ENCODE peak calls at places on chromosomes 11 and 22, in eight cellular contexts. R, J, F, H, U, Y, T and Q are unnamed samples.
A peak's percentile ranks its signal among the peaks of the same experiment; 100 is the strongest.

GRCh38 chr22:33300165-33300564 is 242.0 kb upstream of the SYN3 start:
- DNase-seq in R (no peak), J (no peak), F (no peak), H (no peak), U (no peak), Y (no peak), T (no peak), Q (no peak)

GRCh38 chr11:16070573-16070972 is 285.8 kb downstream of the SOX6 start:
- DNase-seq in R (peak; percentile 11), J (no peak), F (no peak), H (no peak), U (no peak), Y (no peak), T (no peak), Q (peak; percentile 4)

GRCh38 chr22:30159082-30159481 is 78.8 kb downstream of the HORMAD2 start:
- DNase-seq in R (no peak), J (no peak), F (no peak), H (no peak), U (no peak), Y (no peak), T (no peak), Q (no peak)

GRCh38 chr11:86523738-86524602 is 148.4 kb downstream of the ME3 start:
- DNase-seq in R (no peak), J (peak; percentile 84), F (peak; percentile 34), H (peak; percentile 39), U (no peak), Y (no peak), T (no peak), Q (no peak)

GRCh38 chr11:77135069-77135468 is 7.0 kb downstream of the MYO7A start:
- DNase-seq in R (no peak), J (no peak), F (no peak), H (no peak), U (no peak), Y (no peak), T (no peak), Q (no peak)

GRCh38 chr22:23837911-23838685 is 708 bp downstream of the DERL3 start:
- DNase-seq in R (peak; percentile 46), J (no peak), F (no peak), H (no peak), U (no peak), Y (no peak), T (no peak), Q (no peak)

GRCh38 chr11:106961518-106961917 is 56.8 kb downstream of the GUCY1A2 start:
- DNase-seq in R (no peak), J (peak; percentile 94), F (no peak), H (no peak), U (no peak), Y (no peak), T (no peak), Q (no peak)

GRCh38 chr22:42656578-42656977 is 7.4 kb upstream of the CYB5R3 start:
- DNase-seq in R (no peak), J (no peak), F (no peak), H (no peak), U (no peak), Y (no peak), T (no peak), Q (no peak)

GRCh38 chr11:33179431-33179830 is 18.2 kb upstream of the CSTF3 start:
- DNase-seq in R (no peak), J (no peak), F (no peak), H (no peak), U (no peak), Y (no peak), T (no peak), Q (no peak)

GRCh38 chr11:111601979-111602864 is at the start of gene SIK2:
- DNase-seq in R (peak; percentile 99), J (peak; percentile 95), F (peak; percentile 96), H (peak; percentile 94), U (peak; percentile 98), Y (peak; percentile 96), T (peak; percentile 93), Q (peak; percentile 97)

GRCh38 chr11:134412508-134413333 is 679 bp upstream of the B3GAT1 start:
- DNase-seq in R (peak; percentile 85), J (no peak), F (no peak), H (peak; percentile 64), U (no peak), Y (no peak), T (no peak), Q (peak; percentile 57)

GRCh38 chr11:67668191-67668551 is 6.3 kb downstream of the ALDH3B2 start:
- DNase-seq in R (no peak), J (no peak), F (no peak), H (peak; percentile 23), U (no peak), Y (no peak), T (no peak), Q (no peak)

GRCh38 chr11:45411221-45411946 is 125.2 kb upstream of the SYT13 start:
- DNase-seq in R (peak; percentile 38), J (peak; percentile 5), F (no peak), H (no peak), U (no peak), Y (no peak), T (no peak), Q (no peak)

DNA sequence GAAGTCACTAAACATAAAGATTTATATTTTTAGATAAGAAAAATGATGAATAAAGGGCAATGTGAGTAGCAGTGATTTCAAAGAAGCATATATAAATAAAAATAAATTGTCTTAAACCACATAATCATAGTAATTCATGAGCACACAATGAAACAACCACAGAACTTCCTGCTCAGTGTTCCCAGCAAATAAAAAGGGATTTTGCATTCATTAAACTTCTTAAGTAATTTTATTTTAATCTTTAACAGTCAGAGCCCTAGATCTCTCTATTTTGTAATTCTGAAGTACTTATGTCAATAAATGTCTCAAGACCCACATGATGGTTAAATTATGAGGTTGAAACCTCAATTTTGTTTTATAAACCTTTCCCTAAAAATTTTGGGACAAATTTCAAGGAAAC is 14.5 kb upstream of the MMP20 start:
- DNase-seq in R (no peak), J (no peak), F (no peak), H (no peak), U (no peak), Y (no peak), T (no peak), Q (no peak)
- H3K36me3 ChIP-seq in R (no peaks in the 10 kb centered on the region), J (no peaks in the 10 kb centered on the region), F (no peaks in the 10 kb centered on the region), H (no peaks in the 10 kb centered on the region), U (no peaks in the 10 kb centered on the region), Y (no peaks in the 10 kb centered on the region), T (no peaks in the 10 kb centered on the region), Q (no peaks in the 10 kb centered on the region)

DNA sequence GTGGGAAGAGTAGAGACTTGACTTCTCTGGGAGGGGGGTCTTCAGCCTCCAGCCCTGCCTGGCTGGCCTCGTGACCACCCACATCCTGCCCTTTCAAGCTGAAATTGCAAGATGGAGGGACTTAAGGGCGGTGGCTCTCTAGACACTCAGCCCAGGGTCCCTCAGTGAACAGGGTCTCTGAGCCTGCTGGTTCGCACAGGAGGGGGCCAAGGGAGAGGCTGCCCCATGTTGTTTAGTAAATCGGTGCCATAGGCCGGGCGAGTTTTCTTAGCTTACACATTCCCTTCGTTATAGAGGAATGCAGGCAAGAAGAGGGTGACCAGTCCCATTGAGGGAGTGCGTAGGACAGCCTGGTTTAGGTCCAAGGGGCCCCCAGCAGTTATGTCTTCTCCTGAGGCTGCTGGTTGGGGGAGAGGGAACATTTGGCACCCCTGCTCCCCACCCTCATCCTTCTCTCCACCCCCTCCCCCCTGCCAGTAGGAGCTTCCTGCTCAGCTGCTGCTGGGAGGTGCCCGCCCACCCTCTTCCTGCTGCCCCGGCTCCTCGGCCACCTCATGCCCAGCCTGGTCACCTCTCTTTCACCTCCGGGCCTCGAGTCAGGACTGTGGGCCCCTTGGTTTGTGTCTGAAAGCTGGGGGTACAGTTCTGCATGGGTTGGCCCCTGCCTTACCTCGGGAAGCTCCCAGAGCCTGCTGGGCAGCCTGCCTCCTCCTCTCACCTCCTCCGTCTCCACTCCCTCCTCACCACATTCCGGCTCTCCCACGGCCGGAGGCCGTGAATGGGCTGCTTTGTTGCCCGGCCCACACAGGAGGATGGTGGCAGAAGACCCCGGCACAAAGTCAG is 3.9 kb downstream of the FRMD8 start:
- DNase-seq in R (peak; percentile 31), J (no peak), F (no peak), H (no peak), U (peak; percentile 63), Y (no peak), T (no peak), Q (no peak)
- H3K4me3 ChIP-seq in R (no peak overlapping the region), J (no peak overlapping the region), F (no peak overlapping the region), H (no peak overlapping the region), U (no peak overlapping the region), Y (peak overlapping the region; percentile 7), T (no peak overlapping the region), Q (no peak overlapping the region)

DNA sequence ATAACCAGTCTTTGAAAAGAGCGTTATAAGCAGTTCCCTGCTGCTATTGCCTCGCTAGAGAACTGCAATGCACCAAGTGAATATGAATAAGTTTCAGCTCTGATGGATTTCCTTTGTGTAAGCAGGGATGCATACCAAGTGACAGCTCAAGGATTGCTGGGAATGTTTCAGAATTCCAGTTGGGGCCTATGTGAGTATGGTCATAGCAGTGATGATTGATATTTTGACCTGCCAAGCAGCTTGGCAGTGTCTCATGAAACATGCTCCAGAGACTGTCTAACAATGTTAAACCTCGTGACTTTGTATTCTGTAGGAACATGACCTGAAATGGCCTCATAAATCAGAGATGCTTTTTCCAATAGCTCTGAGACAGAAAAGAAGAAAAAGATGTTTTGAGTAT is 312.6 kb downstream of the C11orf87 start:
- DNase-seq in R (no peak), J (no peak), F (no peak), H (no peak), U (no peak), Y (no peak), T (no peak), Q (no peak)
- H3K9me3 ChIP-seq in R (no peaks in the 10 kb centered on the region), J (no peaks in the 10 kb centered on the region), F (no peaks in the 10 kb centered on the region), H (no peaks in the 10 kb centered on the region), U (no peaks in the 10 kb centered on the region), Y (no peaks in the 10 kb centered on the region), T (no peaks in the 10 kb centered on the region), Q (no peaks in the 10 kb centered on the region)

GRCh38 chr11:113481672-113482071 is 6.5 kb upstream of the DRD2 start:
- DNase-seq in R (no peak), J (no peak), F (no peak), H (no peak), U (no peak), Y (no peak), T (no peak), Q (no peak)
- H3K36me3 ChIP-seq in R (no peaks in the 10 kb centered on the region), J (no peaks in the 10 kb centered on the region), F (no peaks in the 10 kb centered on the region), H (no peaks in the 10 kb centered on the region), U (no peaks in the 10 kb centered on the region), Y (no peaks in the 10 kb centered on the region), T (no peaks in the 10 kb centered on the region), Q (no peaks in the 10 kb centered on the region)

DNA sequence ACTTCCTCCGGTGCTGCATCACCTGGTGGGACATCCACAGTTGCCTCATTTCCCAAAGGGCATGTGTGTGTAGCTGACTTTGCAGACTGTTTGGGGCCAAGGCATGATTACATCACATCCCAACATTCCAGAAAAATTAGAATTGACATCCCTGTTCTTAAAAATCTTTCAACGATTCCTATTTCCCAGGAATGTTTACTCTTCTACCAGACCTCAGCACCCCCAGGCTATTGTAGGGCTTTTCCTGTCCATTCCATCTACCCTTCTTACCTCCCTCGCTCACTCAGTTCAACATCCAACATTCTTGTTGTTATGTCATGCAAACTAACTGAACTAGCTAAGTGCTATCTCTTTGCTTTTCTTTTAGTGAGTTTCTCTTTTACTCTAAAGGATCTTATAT is 37.3 kb downstream of the PIWIL4 start:
- DNase-seq in R (no peak), J (no peak), F (no peak), H (no peak), U (no peak), Y (no peak), T (no peak), Q (no peak)
- H3K4me3 ChIP-seq in R (no peak overlapping the region), J (no peak overlapping the region), F (no peak overlapping the region), H (no peak overlapping the region), U (no peak overlapping the region), Y (no peak overlapping the region), T (no peak overlapping the region), Q (no peak overlapping the region)